ENCODE peak calls at places on chromosomes 11 and 22, in ten cellular contexts. A is tibial artery, N is GM12878, B is psoas muscle, J is A549, U is cardiac muscle cell, M is keratinocyte, R is Peyer's patch, Q is K562, S is upper lobe of right lung. Y is an unnamed sample.

GRCh38 chr22:34475886-34476285 is 555.6 kb upstream of the LARGE1 start:
- DNase-seq in A (no peak), J (no peak), R (no peak), U (no peak), Q (no peak), B (no peak), S (no peak), M (no peak), N (no peak), Y (no peak)

GRCh38 chr11:72844356-72844755 is 30.1 kb downstream of the ATG16L2 start:
- DNase-seq in N (no peak), Q (no peak), A (no peak), M (no peak), S (no peak), U (peak; percentile 62), J (no peak), B (no peak), R (no peak), Y (no peak)

GRCh38 chr11:2571598-2572281 is 126.9 kb downstream of the KCNQ1 start:
- DNase-seq in Q (no peak), J (no peak), B (peak; percentile 3), S (peak; percentile 53), M (no peak), N (no peak), R (peak; percentile 49), A (no peak), U (no peak), Y (no peak)

GRCh38 chr11:115503083-115503885 is 931 bp downstream of the CADM1 start:
- DNase-seq in S (peak; percentile 90), M (no peak), Q (no peak), N (no peak), J (peak; percentile 21), B (peak; percentile 64), R (peak; percentile 67), A (peak; percentile 38), U (peak; percentile 86), Y (peak; percentile 48)

GRCh38 chr22:31036671-31037550 is 44.2 kb upstream of the SMTN start:
- DNase-seq in R (no peak), N (no peak), S (no peak), A (peak; percentile 42), U (no peak), B (peak; percentile 30), J (no peak), M (no peak), Q (no peak), Y (no peak)

GRCh38 chr22:44225091-44225689 is 44.5 kb downstream of the PARVG start:
- DNase-seq in S (no peak), J (no peak), B (no peak), U (no peak), A (no peak), Q (no peak), R (no peak), N (no peak), M (no peak), Y (no peak)

GRCh38 chr11:108496643-108497256 is 1.4 kb downstream of the POGLUT3 start:
- DNase-seq in S (no peak), J (no peak), R (no peak), Q (peak; percentile 34), A (no peak), M (no peak), N (no peak), U (no peak), B (no peak), Y (no peak)

GRCh38 chr11:617912-618682 is 2.3 kb upstream of the IRF7 start:
- DNase-seq in M (no peak), U (no peak), B (no peak), S (no peak), Q (no peak), N (no peak), A (no peak), J (no peak), R (no peak), Y (no peak)

GRCh38 chr11:35218956-35219355 is 80.0 kb downstream of the CD44 start:
- DNase-seq in S (no peak), U (no peak), N (no peak), Q (no peak), M (no peak), B (no peak), J (no peak), A (no peak), R (no peak), Y (no peak)

GRCh38 chr11:47914743-47915142 is 65.6 kb upstream of the PTPRJ start:
- DNase-seq in N (no peak), R (no peak), B (no peak), J (no peak), S (no peak), U (no peak), A (no peak), M (no peak), Q (no peak), Y (no peak)

GRCh38 chr11:67691149-67691548 is 16.7 kb upstream of the ALDH3B2 start:
- DNase-seq in S (no peak), J (no peak), Q (peak; percentile 23), A (no peak), B (no peak), M (no peak), U (peak; percentile 22), R (no peak), N (no peak), Y (no peak)

GRCh38 chr11:1759851-1760220 is 3.9 kb downstream of the CTSD start:
- DNase-seq in R (no peak), A (no peak), J (no peak), M (no peak), N (no peak), U (no peak), Q (no peak), S (peak; percentile 62), B (no peak), Y (no peak)

GRCh38 chr11:87917111-87917510 is 258.1 kb downstream of the RAB38 start:
- DNase-seq in M (no peak), R (no peak), J (no peak), A (no peak), B (no peak), N (no peak), S (no peak), Q (no peak), U (no peak), Y (no peak)

GRCh38 chr22:37400719-37401118 is 26.6 kb downstream of the ELFN2 start:
- DNase-seq in B (no peak), S (no peak), Q (no peak), N (no peak), M (no peak), A (no peak), J (no peak), R (no peak), U (peak; percentile 27), Y (no peak)

GRCh38 chr11:125223901-125224331 is 59.4 kb downstream of the PKNOX2 start:
- DNase-seq in M (no peak), B (no peak), N (no peak), U (no peak), Q (no peak), S (no peak), R (peak; percentile 19), A (no peak), J (no peak), Y (no peak)

GRCh38 chr11:90241414-90241813 is 18.6 kb upstream of the CHORDC1 start:
- DNase-seq in A (no peak), M (no peak), Q (peak; percentile 80), B (no peak), N (no peak), J (no peak), S (no peak), R (no peak), U (no peak), Y (no peak)

GRCh38 chr11:102223859-102224258 is 93.4 kb upstream of the BIRC3 start:
- DNase-seq in M (peak; percentile 79), B (no peak), R (no peak), Q (no peak), U (no peak), N (no peak), A (no peak), S (no peak), J (no peak), Y (no peak)

GRCh38 chr11:67281552-67282150 is 7.5 kb upstream of the ANKRD13D start:
- DNase-seq in S (peak; percentile 58), N (no peak), U (no peak), M (no peak), B (peak; percentile 6), R (no peak), Q (no peak), A (peak; percentile 18), J (no peak), Y (no peak)

GRCh38 chr22:21738966-21739365 is 3.4 kb upstream of the YPEL1 start:
- DNase-seq in A (no peak), B (no peak), M (no peak), N (no peak), U (no peak), Q (no peak), R (no peak), S (no peak), J (no peak), Y (no peak)

GRCh38 chr11:83663446-83663845 is 377.3 kb upstream of the CCDC90B start:
- DNase-seq in U (no peak), A (no peak), M (no peak), R (no peak), B (no peak), J (no peak), N (no peak), Q (no peak), S (no peak), Y (no peak)

GRCh38 chr11:47946682-47947575 is 33.4 kb upstream of the PTPRJ start:
- DNase-seq in N (no peak), U (no peak), S (peak; percentile 87), J (peak; percentile 98), R (peak; percentile 71), A (peak; percentile 82), Q (peak; percentile 90), M (peak; percentile 63), B (peak; percentile 86), Y (no peak)

GRCh38 chr22:36162127-36163034 is 1.8 kb upstream of the APOL3 start:
- DNase-seq in B (no peak), S (no peak), J (no peak), M (no peak), R (no peak), A (no peak), Q (no peak), N (peak; percentile 70), U (no peak), Y (peak; percentile 18)
- H3K4me1 ChIP-seq in B (no peaks in the 10 kb centered on the region), S (peaks cover 58% of the 10 kb centered on the region), J (no peaks in the 10 kb centered on the region), M (peaks cover 8% of the 10 kb centered on the region), R (peaks cover 34% of the 10 kb centered on the region), A (no peaks in the 10 kb centered on the region), Q (no peaks in the 10 kb centered on the region), N (peaks cover 58% of the 10 kb centered on the region), U (no peaks in the 10 kb centered on the region), Y (peaks cover 60% of the 10 kb centered on the region)

GRCh38 chr11:44065851-44066731 is at the start of gene ACCS:
- DNase-seq in Q (peak; percentile 95), A (peak; percentile 98), M (peak; percentile 36), U (peak; percentile 89), N (peak; percentile 70), R (peak; percentile 96), S (peak; percentile 98), B (peak; percentile 96), J (peak; percentile 90), Y (peak; percentile 87)
- H3K27ac ChIP-seq in Q (peak within 1 kb of the TSS; percentile 72), A (peak within 1 kb of the TSS; percentile 96), M (peak within 1 kb of the TSS; percentile 80), U (peak within 1 kb of the TSS; percentile 45), N (peak within 1 kb of the TSS; percentile 82), R (peak within 1 kb of the TSS; percentile 88), S (peak within 1 kb of the TSS; percentile 92), B (peak within 1 kb of the TSS; percentile 87), J (peak within 1 kb of the TSS; percentile 93), Y (peak within 1 kb of the TSS; percentile 70)

GRCh38 chr11:11980200-11980599 is 28.2 kb downstream of the DKK3 start:
- DNase-seq in S (no peak), U (no peak), Q (no peak), N (no peak), J (no peak), B (no peak), R (no peak), A (no peak), M (no peak), Y (no peak)
- H3K4me1 ChIP-seq in S (peaks cover 61% of the 10 kb centered on the region), U (peaks cover 33% of the 10 kb centered on the region), Q (peaks cover 4% of the 10 kb centered on the region), N (no peaks in the 10 kb centered on the region), J (peaks cover 68% of the 10 kb centered on the region), B (peaks cover 20% of the 10 kb centered on the region), R (peaks cover 41% of the 10 kb centered on the region), A (peaks cover 11% of the 10 kb centered on the region), M (peaks cover 75% of the 10 kb centered on the region), Y (peaks cover 6% of the 10 kb centered on the region)

GRCh38 chr22:26835929-26836528 is 178.6 kb downstream of the MIAT start:
- DNase-seq in J (peak; percentile 44), A (peak; percentile 41), U (peak; percentile 17), Q (peak; percentile 57), S (no peak), N (no peak), B (no peak), R (no peak), M (no peak), Y (peak; percentile 11)
- H3K27ac ChIP-seq in J (no peak overlapping the region), A (no peak overlapping the region), U (no peak overlapping the region), Q (no peak overlapping the region), S (no peak overlapping the region), N (no peak overlapping the region), B (no peak overlapping the region), R (no peak overlapping the region), M (no peak overlapping the region), Y (no peak overlapping the region)